ENCODE peak calls at places on chromosome 9, in five cellular contexts. R is CD8-positive, alpha-beta T cell; B is HCT116; Z is lower lobe of right lung; E is neuronal stem cell. L is an unnamed sample.

GRCh38 chr9:135517407-135517822 is 3.8 kb upstream of the LCN1 start:
- DNase-seq in Z (no peak), R (no peak), B (no peak), E (no peak), L (peak; percentile 32)

GRCh38 chr9:116335392-116335791 is 181.8 kb downstream of the PAPPA start:
- DNase-seq in B (no peak), Z (no peak), E (no peak), R (no peak), L (no peak)

GRCh38 chr9:36415822-36416515 is 15.9 kb upstream of the RNF38 start:
- DNase-seq in E (no peak), B (no peak), Z (no peak), R (no peak), L (peak; percentile 79)

GRCh38 chr9:87601175-87601574 is 103.5 kb downstream of the DAPK1 start:
- DNase-seq in B (no peak), E (no peak), R (no peak), Z (peak; percentile 85), L (peak; percentile 67)

GRCh38 chr9:86099695-86100364 is 472 bp upstream of the GOLM1 start:
- DNase-seq in Z (peak; percentile 56), B (peak; percentile 57), E (peak; percentile 17), R (peak; percentile 9), L (peak; percentile 74)

GRCh38 chr9:72951520-72952393 is 1.1 kb downstream of the ALDH1A1 start:
- DNase-seq in E (no peak), R (no peak), Z (no peak), B (no peak), L (no peak)

GRCh38 chr9:36132081-36132480 is 4.5 kb upstream of the GLIPR2 start:
- DNase-seq in Z (no peak), B (no peak), R (no peak), E (no peak), L (no peak)

GRCh38 chr9:137027369-137028012 is 546 bp downstream of the ABCA2 start:
- DNase-seq in E (no peak), R (no peak), B (no peak), Z (no peak), L (peak; percentile 73)

GRCh38 chr9:94692601-94693000 is 33.9 kb upstream of the AOPEP start:
- DNase-seq in E (no peak), R (no peak), Z (no peak), B (no peak), L (peak; percentile 78)

GRCh38 chr9:125993423-125993935 is 246.3 kb downstream of the PBX3 start:
- DNase-seq in Z (peak; percentile 12), R (no peak), B (no peak), E (no peak), L (peak; percentile 32)

GRCh38 chr9:93120846-93121315 is 13.2 kb downstream of the NINJ1 start:
- DNase-seq in E (no peak), B (no peak), R (no peak), Z (peak; percentile 35), L (no peak)

GRCh38 chr9:17135578-17135904 is 701 bp downstream of the CNTLN start:
- DNase-seq in Z (peak; percentile 54), E (no peak), R (no peak), B (no peak), L (no peak)

GRCh38 chr9:120689860-120690259 is 24.4 kb downstream of the MEGF9 start:
- DNase-seq in Z (no peak), R (no peak), B (no peak), E (peak; percentile 23), L (no peak)

GRCh38 chr9:131995382-131995781 is 84.3 kb downstream of the MED27 start:
- DNase-seq in Z (no peak), R (no peak), E (no peak), B (no peak), L (no peak)

GRCh38 chr9:131997779-131998178 is 81.9 kb downstream of the MED27 start:
- DNase-seq in B (no peak), R (no peak), E (no peak), Z (no peak), L (no peak)

GRCh38 chr9:131999692-132000551 is 79.7 kb downstream of the MED27 start:
- DNase-seq in R (no peak), B (no peak), E (no peak), Z (no peak), L (no peak)

GRCh38 chr9:131994364-131995110 is 85.1 kb downstream of the MED27 start:
- DNase-seq in E (no peak), R (no peak), Z (no peak), B (no peak), L (no peak)

GRCh38 chr9:131997076-131997475 is 82.6 kb downstream of the MED27 start:
- DNase-seq in R (no peak), Z (no peak), E (no peak), B (no peak), L (no peak)
- H3K27ac ChIP-seq in R (no peak overlapping the region), Z (no peak overlapping the region), E (no peak overlapping the region), B (no peak overlapping the region), L (no peak overlapping the region)

GRCh38 chr9:68979538-68980314 is 34.2 kb downstream of the PRKACG start:
- DNase-seq in R (no peak), B (no peak), E (no peak), Z (no peak), L (peak; percentile 60)
- H3K4me1 ChIP-seq in R (no peaks in the 10 kb centered on the region), B (no peaks in the 10 kb centered on the region), E (no peaks in the 10 kb centered on the region), Z (peaks cover 4% of the 10 kb centered on the region), L (peaks cover 10% of the 10 kb centered on the region)

GRCh38 chr9:105341784-105342183 is 97.3 kb downstream of the SLC44A1 start:
- DNase-seq in B (no peak), E (no peak), R (no peak), Z (no peak), L (no peak)
- H3K4me3 ChIP-seq in B (no peak overlapping the region), E (no peak overlapping the region), R (no peak overlapping the region), Z (peak overlapping the region; percentile 22), L (no peak overlapping the region)

DNA sequence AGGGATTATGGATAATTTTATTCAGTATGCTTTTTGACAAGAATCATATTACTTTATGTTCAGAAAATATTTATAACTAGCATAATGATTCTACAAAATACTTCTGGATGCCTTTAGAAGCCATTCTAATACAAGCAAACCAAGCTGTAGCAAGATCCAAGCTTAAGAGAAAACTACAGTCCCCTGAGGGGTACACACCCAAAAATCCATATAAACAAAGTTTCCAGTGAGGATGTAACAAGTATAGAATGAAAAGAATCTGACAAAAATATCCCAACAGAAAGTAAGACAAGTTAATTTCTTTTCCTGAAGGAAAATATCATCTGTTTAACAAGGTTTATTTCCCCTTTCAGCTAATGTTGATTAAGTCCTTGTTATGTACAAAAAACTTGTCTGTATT is 53.9 kb downstream of the MLLT3 start:
- DNase-seq in E (no peak), R (no peak), B (no peak), Z (no peak), L (no peak)
- H3K27ac ChIP-seq in E (no peak overlapping the region), R (no peak overlapping the region), B (no peak overlapping the region), Z (no peak overlapping the region), L (no peak overlapping the region)

GRCh38 chr9:127132375-127132774 is 9.9 kb upstream of the ANGPTL2 start:
- DNase-seq in B (no peak), R (no peak), Z (no peak), E (no peak), L (peak; percentile 40)

GRCh38 chr9:127130661-127131538 is 8.5 kb upstream of the ANGPTL2 start:
- DNase-seq in B (no peak), Z (peak; percentile 67), R (no peak), E (no peak), L (no peak)

GRCh38 chr9:127132921-127133647 is 10.6 kb upstream of the ANGPTL2 start:
- DNase-seq in Z (peak; percentile 56), R (no peak), B (no peak), E (no peak), L (peak; percentile 84)

GRCh38 chr9:127130235-127130634 is 7.8 kb upstream of the ANGPTL2 start:
- DNase-seq in B (no peak), R (no peak), E (no peak), Z (no peak), L (no peak)

GRCh38 chr9:127131871-127132270 is 9.4 kb upstream of the ANGPTL2 start:
- DNase-seq in E (no peak), Z (no peak), B (peak; percentile 15), R (no peak), L (peak; percentile 40)
- H3K4me1 ChIP-seq in E (peaks cover 25% of the 10 kb centered on the region), Z (peaks cover 57% of the 10 kb centered on the region), B (peaks cover 31% of the 10 kb centered on the region), R (no peaks in the 10 kb centered on the region), L (peaks cover 48% of the 10 kb centered on the region)

DNA sequence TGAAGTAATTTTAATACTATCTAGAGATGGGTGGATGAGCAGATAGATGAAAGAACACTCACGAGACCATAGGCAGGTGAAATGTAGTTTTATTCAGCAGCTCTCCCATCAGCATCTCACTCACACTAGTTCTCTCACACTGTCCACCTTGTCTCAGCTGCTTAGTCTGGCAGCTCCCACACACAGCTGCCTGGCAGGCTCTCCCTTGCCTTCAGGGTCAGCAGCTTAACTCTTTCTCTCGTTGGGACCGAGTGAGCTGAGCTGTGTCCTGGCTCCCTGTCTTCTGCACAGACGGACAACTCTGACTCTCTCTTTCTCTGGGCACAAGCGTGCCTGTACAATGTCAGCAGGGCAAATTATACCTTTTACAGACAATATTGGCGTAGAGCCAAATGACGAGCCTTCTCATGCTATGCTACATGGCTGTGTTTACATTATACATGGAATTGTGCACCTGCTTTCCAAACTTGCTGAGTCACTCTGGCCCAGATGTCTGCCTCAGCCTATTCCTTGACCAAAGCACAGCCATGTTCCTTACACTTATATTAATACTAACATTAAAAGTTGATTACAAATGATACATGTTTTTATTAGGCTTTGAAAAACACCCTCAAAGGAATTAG is 188.5 kb downstream of the CYLC2 start:
- DNase-seq in Z (no peak), B (no peak), R (no peak), E (no peak), L (no peak)
- H3K4me3 ChIP-seq in Z (no peak overlapping the region), B (no peak overlapping the region), R (no peak overlapping the region), E (no peak overlapping the region), L (no peak overlapping the region)

GRCh38 chr9:21557428-21557768 is 75.3 kb upstream of the IFNE start:
- DNase-seq in R (no peak), B (no peak), Z (no peak), E (no peak), L (no peak)

GRCh38 chr9:21559402-21560280 is 77.5 kb upstream of the IFNE start:
- DNase-seq in B (no peak), R (peak; percentile 57), E (peak; percentile 48), Z (peak; percentile 56), L (peak; percentile 90)

GRCh38 chr9:21560281-21560745 is 78.2 kb upstream of the IFNE start:
- DNase-seq in R (no peak), Z (no peak), E (no peak), B (no peak), L (no peak)

GRCh38 chr9:21558079-21558478 is 76.0 kb upstream of the IFNE start:
- DNase-seq in Z (no peak), R (no peak), B (no peak), E (no peak), L (no peak)

GRCh38 chr9:21558627-21559401 is 76.7 kb upstream of the IFNE start:
- DNase-seq in E (peak; percentile 9), Z (no peak), R (peak; percentile 9), B (no peak), L (peak; percentile 71)
- H3K27ac ChIP-seq in E (no peak overlapping the region), Z (no peak overlapping the region), R (peak overlapping the region; percentile 33), B (peak overlapping the region; percentile 99), L (no peak overlapping the region)

GRCh38 chr9:114170792-114171461 is 15.6 kb downstream of the COL27A1 start:
- DNase-seq in B (no peak), Z (no peak), R (no peak), E (no peak), L (no peak)

GRCh38 chr9:114174557-114174875 is 19.2 kb downstream of the COL27A1 start:
- DNase-seq in R (no peak), Z (no peak), B (no peak), E (no peak), L (no peak)

GRCh38 chr9:114171500-114171899 is 16.2 kb downstream of the COL27A1 start:
- DNase-seq in R (no peak), Z (no peak), E (no peak), B (no peak), L (no peak)

GRCh38 chr9:114174876-114175771 is 19.8 kb downstream of the COL27A1 start:
- DNase-seq in R (no peak), Z (no peak), E (no peak), B (no peak), L (no peak)

GRCh38 chr9:114172981-114173833 is 17.9 kb downstream of the COL27A1 start:
- DNase-seq in E (no peak), B (no peak), R (no peak), Z (no peak), L (no peak)
- H3K4me1 ChIP-seq in E (peaks cover 33% of the 10 kb centered on the region), B (peaks cover 16% of the 10 kb centered on the region), R (no peaks in the 10 kb centered on the region), Z (peaks cover 6% of the 10 kb centered on the region), L (peaks cover 14% of the 10 kb centered on the region)

L was measured in endodermal cell.